ENCODE peak calls at places on chromosomes 2 and 18, in seven cellular contexts. F, H, S, Z, X, Y and W are unnamed samples.
A peak's percentile ranks its signal among the peaks of the same experiment; 100 is the strongest.

GRCh38 chr2:75790121-75790520 is 79.4 kb upstream of the GCFC2 start:
- DNase-seq in X (no peak), Z (no peak), S (no peak), F (no peak), H (no peak), Y (no peak), W (no peak)

GRCh38 chr2:88443353-88443938 is 9.0 kb downstream of the FOXI3 start:
- DNase-seq in F (peak; percentile 78), Z (no peak), H (no peak), S (no peak), Y (no peak), X (no peak), W (no peak)

GRCh38 chr2:241796610-241797138 is 12.3 kb upstream of the NEU4 start:
- DNase-seq in H (no peak), S (no peak), X (no peak), Z (no peak), F (no peak), Y (no peak), W (no peak)

GRCh38 chr2:16069663-16069932 is 129.2 kb downstream of the MYCN start:
- DNase-seq in S (no peak), F (no peak), Y (no peak), Z (no peak), H (no peak), X (no peak), W (no peak)

GRCh38 chr2:217900780-217901360 is 101.9 kb downstream of the TNS1 start:
- DNase-seq in Y (no peak), S (no peak), Z (no peak), F (no peak), H (no peak), X (no peak), W (no peak)

GRCh38 chr2:27596627-27597026 is 13.8 kb downstream of the ZNF512 start:
- DNase-seq in S (no peak), X (no peak), Y (no peak), Z (no peak), H (no peak), F (no peak), W (no peak)

GRCh38 chr18:63936932-63937393 is 12.1 kb upstream of the HMSD start:
- DNase-seq in X (no peak), S (no peak), F (no peak), Y (no peak), Z (no peak), H (no peak), W (no peak)

GRCh38 chr2:167943877-167944276 is 303.5 kb downstream of the STK39 start:
- DNase-seq in S (no peak), H (no peak), Z (no peak), X (no peak), Y (no peak), F (no peak), W (no peak)

GRCh38 chr18:48709371-48709770 is 170.5 kb downstream of the CTIF start:
- DNase-seq in Z (no peak), Y (no peak), X (no peak), S (no peak), F (peak; percentile 55), H (peak; percentile 2), W (no peak)

GRCh38 chr2:105553538-105554196 is 154.8 kb upstream of the FHL2 start:
- DNase-seq in X (no peak), H (no peak), F (no peak), S (no peak), Z (no peak), Y (peak; percentile 18), W (no peak)

GRCh38 chr18:79380816-79381806 is 14.6 kb upstream of the NFATC1 start:
- DNase-seq in H (no peak), S (peak; percentile 67), F (peak; percentile 89), Y (peak; percentile 63), X (peak; percentile 63), Z (peak; percentile 69), W (no peak)

GRCh38 chr2:202269585-202269984 is 4.0 kb downstream of the NOP58 start:
- DNase-seq in H (no peak), S (no peak), X (no peak), Z (no peak), F (no peak), Y (no peak), W (no peak)

GRCh38 chr18:51195602-51196115 is 1.8 kb downstream of the MEX3C start:
- DNase-seq in S (peak; percentile 11), F (peak; percentile 94), Z (peak; percentile 44), X (no peak), Y (no peak), H (peak; percentile 15), W (peak; percentile 53)

GRCh38 chr2:231383701-231384435 is 11.6 kb upstream of the B3GNT7 start:
- DNase-seq in S (no peak), X (no peak), Y (no peak), H (no peak), F (no peak), Z (no peak), W (no peak)

GRCh38 chr2:5748941-5749731 is 57.0 kb downstream of the SOX11 start:
- DNase-seq in S (no peak), Y (no peak), X (no peak), F (no peak), Z (no peak), H (no peak), W (no peak)

GRCh38 chr18:70377317-70377799 is 88.5 kb downstream of the SOCS6 start:
- DNase-seq in H (no peak), Y (peak; percentile 61), S (no peak), Z (no peak), X (no peak), F (no peak), W (no peak)

GRCh38 chr2:37154790-37155189 is 2.0 kb downstream of the EIF2AK2 start:
- DNase-seq in Z (no peak), S (no peak), X (no peak), F (no peak), H (no peak), Y (no peak), W (no peak)